ENCODE peak calls at places on chromosomes 12 and 14, in five cellular contexts. Q is GM12891, Z is suprapubic skin, W is spleen, O is endothelial cell of umbilical vein. L is an unnamed sample.

GRCh38 chr12:108468149-108468968 is 46.7 kb upstream of the FICD start:
- DNase-seq in Q (peak; percentile 32), Z (no peak), W (no peak), O (peak; percentile 14), L (no peak)

GRCh38 chr12:69094606-69095216 is 144.7 kb upstream of the CPSF6 start:
- DNase-seq in Q (no peak), Z (no peak), W (no peak), O (no peak), L (no peak)

GRCh38 chr14:90641111-90642010 is 174.9 kb downstream of the TTC7B start:
- DNase-seq in Q (no peak), Z (no peak), W (no peak), O (no peak), L (no peak)

GRCh38 chr12:108313236-108313608 is 25.9 kb downstream of the CMKLR1 start:
- DNase-seq in Q (no peak), Z (no peak), W (no peak), O (no peak), L (no peak)

GRCh38 chr14:51807355-51807754 is 53.1 kb upstream of the GNG2 start:
- DNase-seq in Q (no peak), Z (no peak), W (no peak), O (no peak), L (no peak)

GRCh38 chr14:72567226-72567625 is 326.7 kb downstream of the DPF3 start:
- DNase-seq in Q (no peak), Z (no peak), W (no peak), O (no peak), L (no peak)

GRCh38 chr12:87074801-87075200 is 818.6 kb upstream of the MGAT4C start:
- DNase-seq in Q (no peak), Z (no peak), W (no peak), O (no peak), L (no peak)

GRCh38 chr14:55129086-55129427 is at the start of gene LGALS3:
- DNase-seq in Q (peak; percentile 68), Z (peak; percentile 88), W (peak; percentile 92), O (peak; percentile 23), L (peak; percentile 73)

GRCh38 chr12:6230321-6231110 is 30.3 kb downstream of the CD9 start:
- DNase-seq in Q (peak; percentile 58), Z (peak; percentile 90), W (peak; percentile 93), O (no peak), L (peak; percentile 53)

GRCh38 chr12:47816646-47817271 is 2.9 kb downstream of the HDAC7 start:
- DNase-seq in Q (no peak), Z (no peak), W (peak; percentile 79), O (peak; percentile 90), L (no peak)

GRCh38 chr12:96906849-96907664 is at the start of gene NEDD1:
- DNase-seq in Q (peak; percentile 82), Z (peak; percentile 92), W (peak; percentile 97), O (peak; percentile 82), L (peak; percentile 74)

GRCh38 chr12:16347391-16348298 is at the start of gene MGST1:
- DNase-seq in Q (peak; percentile 19), Z (peak; percentile 84), W (peak; percentile 88), O (peak; percentile 67), L (no peak)

GRCh38 chr12:7178481-7178880 is 11.0 kb upstream of the PEX5 start:
- DNase-seq in Q (no peak), Z (no peak), W (no peak), O (no peak), L (no peak)

GRCh38 chr12:117047810-117048584 is 51.2 kb downstream of the TESC start:
- DNase-seq in Q (no peak), Z (no peak), W (no peak), O (peak; percentile 23), L (no peak)

GRCh38 chr12:54421175-54421872 is 2.3 kb upstream of the ITGA5 start:
- DNase-seq in Q (no peak), Z (peak; percentile 86), W (no peak), O (peak; percentile 81), L (no peak)

GRCh38 chr12:102918840-102919239 is 1.8 kb upstream of the PAH start:
- DNase-seq in Q (no peak), Z (no peak), W (no peak), O (no peak), L (no peak)

GRCh38 chr12:43579240-43579639 is 27.2 kb upstream of the ADAMTS20 start:
- DNase-seq in Q (no peak), Z (no peak), W (no peak), O (peak; percentile 7), L (no peak)

GRCh38 chr12:97560766-97561165 is 98.2 kb downstream of the RMST start:
- DNase-seq in Q (no peak), Z (no peak), W (no peak), O (no peak), L (no peak)

GRCh38 chr12:48157889-48158370 is 615 bp upstream of the ASB8 start:
- DNase-seq in Q (no peak), Z (no peak), W (no peak), O (no peak), L (no peak)

GRCh38 chr14:39431416-39432178 is 636 bp downstream of the FBXO33 start:
- DNase-seq in Q (peak; percentile 25), Z (peak; percentile 85), W (peak; percentile 94), O (peak; percentile 50), L (peak; percentile 25)
- TF ChIP-seq POLR2A in Q (no peak), Z (peak; percentile 8), W (no peak), O (no peak), L (peak; percentile 75)

DNA sequence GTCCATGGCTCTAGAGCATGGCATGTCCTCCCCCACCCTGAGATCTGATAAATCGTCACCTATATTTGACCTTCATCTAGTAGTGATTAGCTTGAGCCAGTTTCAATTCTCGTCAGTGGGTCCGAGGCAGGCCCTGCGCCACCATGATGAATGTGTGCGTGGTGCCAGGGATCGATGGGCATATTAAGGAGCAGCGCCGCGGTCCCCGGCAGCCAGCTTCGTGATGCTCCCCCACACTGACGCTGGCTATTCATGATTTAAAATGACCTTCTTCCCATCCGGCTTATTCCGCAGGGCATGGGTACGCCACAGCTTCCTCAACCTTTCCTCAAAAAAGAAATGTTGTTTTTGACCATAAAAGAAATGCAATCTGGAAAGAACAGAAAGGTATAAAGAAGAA is 68.0 kb downstream of the SLC25A47 start:
- DNase-seq in Q (no peak), Z (no peak), W (no peak), O (no peak), L (no peak)
- TF ChIP-seq POLR2AphosphoS5 in Q (no peak), Z (no peak), W (peak; percentile 73), O (no peak), L (no peak)

GRCh38 chr12:118061011-118061875 is at the start of gene WSB2:
- DNase-seq in Q (peak; percentile 40), Z (peak; percentile 85), W (peak; percentile 93), O (peak; percentile 64), L (peak; percentile 59)
- TF ChIP-seq POLR2A in Q (no peak), Z (no peak), W (no peak), O (no peak), L (peak; percentile 52)

GRCh38 chr12:11106288-11106687 is 14.2 kb upstream of the TAS2R43 start:
- DNase-seq in Q (no peak), Z (no peak), W (no peak), O (no peak), L (no peak)
- TF ChIP-seq POLR2AphosphoS5 in Q (no peak), Z (no peak), W (no peak), O (no peak), L (no peak)

GRCh38 chr12:49567302-49567610 is 686 bp downstream of the MCRS1 start:
- DNase-seq in Q (no peak), Z (no peak), W (no peak), O (no peak), L (no peak)
- TF ChIP-seq POLR2A in Q (no peak), Z (no peak), W (no peak), O (no peak), L (no peak)

GRCh38 chr14:74612346-74613021 is 447 bp upstream of the LTBP2 start:
- DNase-seq in Q (peak; percentile 82), Z (peak; percentile 88), W (peak; percentile 96), O (peak; percentile 77), L (peak; percentile 76)
- TF ChIP-seq POLR2AphosphoS5 in Q (no peak), Z (no peak), W (peak; percentile 28), O (no peak), L (no peak)

GRCh38 chr12:122422769-122423257 is 344 bp upstream of the CLIP1 start:
- DNase-seq in Q (no peak), Z (no peak), W (no peak), O (peak; percentile 49), L (no peak)

GRCh38 chr12:122421263-122421814 is 1.1 kb downstream of the CLIP1 start:
- DNase-seq in Q (no peak), Z (no peak), W (peak; percentile 72), O (no peak), L (no peak)

GRCh38 chr12:122423258-122424165 is 1.0 kb upstream of the CLIP1 start:
- DNase-seq in Q (no peak), Z (no peak), W (no peak), O (peak; percentile 86), L (no peak)

GRCh38 chr12:122420471-122421262 is 1.8 kb downstream of the CLIP1 start:
- DNase-seq in Q (no peak), Z (no peak), W (no peak), O (no peak), L (no peak)

GRCh38 chr12:122421815-122422737 is at the start of gene CLIP1:
- DNase-seq in Q (peak; percentile 59), Z (peak; percentile 83), W (peak; percentile 92), O (peak; percentile 63), L (peak; percentile 46)
- TF ChIP-seq POLR2A in Q (no peak), Z (peak; percentile 72), W (peak; percentile 3), O (peak; percentile 54), L (peak; percentile 33)

GRCh38 chr12:56929780-56930179 is 4.4 kb downstream of the SDR9C7 start:
- DNase-seq in Q (no peak), Z (no peak), W (no peak), O (no peak), L (no peak)
- TF ChIP-seq POLR2AphosphoS5 in Q (no peak), Z (no peak), W (no peak), O (no peak), L (no peak)

DNA sequence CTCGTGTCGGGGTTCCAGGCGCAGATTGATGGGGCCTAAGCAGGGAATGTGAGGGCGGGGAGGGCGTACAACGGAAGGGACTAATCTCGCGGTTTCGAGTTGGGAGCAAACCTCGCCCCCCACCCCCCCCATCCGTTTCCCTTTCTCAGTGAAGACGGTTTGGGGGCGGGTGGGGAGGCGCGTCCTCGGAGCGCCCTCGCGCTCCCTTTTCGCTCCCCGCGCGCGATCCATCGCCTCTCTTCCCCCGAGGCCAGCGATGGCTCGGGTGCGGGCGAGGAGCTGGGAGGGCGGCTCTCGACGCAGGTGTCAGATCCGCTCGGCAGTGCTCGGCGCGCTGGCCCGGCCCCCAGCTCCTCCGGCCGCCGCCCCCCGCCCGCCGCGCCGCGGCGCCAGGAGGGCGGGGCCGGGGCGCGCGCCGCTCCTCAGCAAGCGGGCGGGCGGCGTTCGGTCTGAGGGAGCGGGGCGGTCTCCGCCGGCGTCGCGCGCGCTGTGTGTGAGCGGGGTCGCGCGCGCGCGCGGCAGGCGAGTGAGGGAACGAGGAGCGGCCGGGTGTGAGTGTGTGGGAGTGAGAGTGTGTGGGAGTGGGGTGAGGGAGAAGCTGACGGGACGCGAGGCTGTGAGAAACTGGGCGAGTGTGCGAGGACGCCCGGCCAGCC is at the start of gene RIMKLB:
- DNase-seq in Q (peak; percentile 74), Z (peak; percentile 88), W (peak; percentile 95), O (peak; percentile 78), L (peak; percentile 74)
- TF ChIP-seq POLR2A in Q (peak; percentile 15), Z (no peak), W (no peak), O (no peak), L (peak; percentile 75)